ENCODE peak calls at places on chromosomes 7 and 10, in eight cellular contexts. M is body of pancreas, R is fibroblast of pulmonary artery, W is fibroblast of lung, E is RWPE1, P is HFFc6, Q is MM.1S, C is right atrium auricular region. X is an unnamed sample.

GRCh38 chr10:9615179-9615578 is 1402.5 kb upstream of the CELF2 start:
- DNase-seq in C (no peak), Q (no peak), M (no peak), W (no peak), R (no peak), E (no peak), P (no peak), X (no peak)

GRCh38 chr7:69123003-69123402 is 475.3 kb upstream of the AUTS2 start:
- DNase-seq in R (no peak), C (no peak), W (no peak), E (no peak), Q (no peak), P (no peak), M (no peak), X (no peak)

GRCh38 chr7:46558482-46559193 is 637.6 kb upstream of the IGFBP3 start:
- DNase-seq in R (peak), M (no peak), P (peak), Q (no peak), C (no peak), E (no peak), W (peak), X (no peak)

GRCh38 chr7:139159900-139160675 is 50.6 kb upstream of the ZC3HAV1 start:
- DNase-seq in Q (no peak), P (peak), W (peak), C (no peak), M (no peak), R (peak), E (no peak), X (no peak)

GRCh38 chr10:30455816-30456215 is 21.8 kb downstream of the MAP3K8 start:
- DNase-seq in M (no peak), E (no peak), P (no peak), R (no peak), Q (peak), W (no peak), C (no peak), X (no peak)

GRCh38 chr7:132220060-132220459 is 356.2 kb downstream of the PLXNA4 start:
- DNase-seq in R (no peak), C (no peak), M (no peak), P (no peak), E (no peak), W (no peak), Q (no peak), X (no peak)

GRCh38 chr10:30637881-30638467 is 8.4 kb upstream of the LYZL2 start:
- DNase-seq in E (peak), P (peak), W (peak), R (peak), Q (no peak), M (no peak), C (no peak), X (no peak)

GRCh38 chr7:137890449-137890916 is 43.7 kb upstream of the DGKI start:
- DNase-seq in E (no peak), C (no peak), W (no peak), R (no peak), Q (no peak), P (no peak), M (no peak), X (no peak)

GRCh38 chr10:65320256-65321026 is 1605.4 kb upstream of the LRRTM3 start:
- DNase-seq in E (no peak), P (no peak), Q (no peak), W (no peak), C (no peak), R (peak), M (no peak), X (no peak)

GRCh38 chr10:5551531-5552375 is 27.0 kb downstream of the CALML3 start:
- DNase-seq in C (no peak), E (peak), W (no peak), R (no peak), Q (peak), M (no peak), P (no peak), X (peak)

GRCh38 chr10:104842704-104843103 is 201.6 kb downstream of the SORCS3 start:
- DNase-seq in P (no peak), M (no peak), E (no peak), C (no peak), W (no peak), Q (no peak), R (no peak), X (no peak)

GRCh38 chr10:91665842-91666241 is 33.0 kb upstream of the PPP1R3C start:
- DNase-seq in R (peak), M (no peak), E (no peak), P (peak), C (no peak), W (peak), Q (no peak), X (no peak)

GRCh38 chr10:93065675-93066543 is 5.3 kb downstream of the CYP26C1 start:
- DNase-seq in M (no peak), Q (no peak), R (no peak), W (no peak), E (no peak), C (peak), P (no peak), X (peak)

GRCh38 chr10:62264702-62265436 is 3.8 kb downstream of the RTKN2 start:
- DNase-seq in W (peak), E (peak), P (peak), Q (peak), R (peak), M (peak), C (no peak), X (peak)

GRCh38 chr7:116208919-116209318 is 1.4 kb upstream of the TES start:
- DNase-seq in P (no peak), W (no peak), R (no peak), M (no peak), C (no peak), Q (no peak), E (no peak), X (no peak)

GRCh38 chr10:19876570-19876969 is 60.3 kb downstream of the PLXDC2 start:
- DNase-seq in E (no peak), Q (no peak), P (no peak), M (no peak), R (no peak), W (no peak), C (no peak), X (no peak)

GRCh38 chr7:134587736-134588135 is 38.8 kb downstream of the AKR1B15 start:
- DNase-seq in E (no peak), W (no peak), M (no peak), Q (no peak), R (peak), P (no peak), C (no peak), X (no peak)

GRCh38 chr7:46900312-46901263 is 681.3 kb downstream of the TNS3 start:
- DNase-seq in P (peak), M (no peak), W (peak), C (no peak), R (peak), E (no peak), Q (no peak), X (no peak)

GRCh38 chr7:51060536-51060935 is 256.1 kb downstream of the COBL start:
- DNase-seq in E (no peak), R (no peak), P (no peak), M (no peak), C (peak), Q (no peak), W (no peak), X (no peak)

GRCh38 chr10:104328916-104329710 is 9.2 kb downstream of the ITPRIP start:
- DNase-seq in W (peak), P (peak), E (peak), Q (no peak), R (peak), C (no peak), M (peak), X (no peak)

GRCh38 chr7:23969443-23969842 is 259.4 kb downstream of the STK31 start:
- DNase-seq in P (no peak), Q (no peak), R (no peak), M (no peak), E (no peak), W (no peak), C (no peak), X (no peak)

GRCh38 chr10:17418249-17418648 is 36.1 kb downstream of the ST8SIA6 start:
- DNase-seq in Q (no peak), W (peak), C (no peak), R (peak), P (no peak), M (peak), E (no peak), X (no peak)

GRCh38 chr10:77160679-77161078 is 476.9 kb downstream of the KCNMA1 start:
- DNase-seq in Q (no peak), P (peak), M (no peak), R (peak), E (peak), C (no peak), W (peak), X (no peak)

GRCh38 chr7:118327179-118327578 is 102.7 kb downstream of the ANKRD7 start:
- DNase-seq in Q (no peak), M (no peak), W (no peak), E (no peak), P (no peak), C (no peak), R (no peak), X (no peak)

GRCh38 chr7:88091988-88092675 is 127.7 kb downstream of the SRI start:
- DNase-seq in Q (no peak), W (no peak), P (no peak), M (no peak), R (no peak), C (no peak), E (no peak), X (no peak)

GRCh38 chr10:54130394-54130793 is 670.6 kb downstream of the PCDH15 start:
- DNase-seq in R (no peak), P (no peak), W (no peak), Q (no peak), C (no peak), E (no peak), M (no peak), X (no peak)

GRCh38 chr7:144725070-144725469 is 110.8 kb downstream of the TPK1 start:
- DNase-seq in E (no peak), C (no peak), W (no peak), Q (no peak), P (no peak), R (no peak), M (no peak), X (peak)

GRCh38 chr10:80166581-80167470 is 34.3 kb downstream of the PLAC9 start:
- DNase-seq in Q (no peak), P (no peak), R (no peak), C (no peak), E (no peak), M (no peak), W (no peak), X (no peak)

GRCh38 chr7:141864765-141865447 is 23.6 kb upstream of the PRSS37 start:
- DNase-seq in M (no peak), Q (no peak), W (no peak), C (no peak), R (no peak), P (no peak), E (peak), X (no peak)

GRCh38 chr10:80468002-80468401 is 13.9 kb downstream of the TSPAN14 start:
- DNase-seq in W (no peak), Q (no peak), P (no peak), M (peak), R (peak), E (no peak), C (peak), X (no peak)

GRCh38 chr10:80429521-80429966 is 21.2 kb downstream of the PRXL2A start:
- DNase-seq in R (no peak), E (peak), M (peak), Q (no peak), P (peak), C (no peak), W (no peak), X (no peak)

GRCh38 chr7:105682331-105683070 is 101.2 kb upstream of the EFCAB10 start:
- DNase-seq in P (no peak), R (peak), C (no peak), W (peak), Q (no peak), M (no peak), E (no peak), X (no peak)

GRCh38 chr7:127404282-127405049 is 12.0 kb upstream of the ZNF800 start:
- DNase-seq in W (peak), Q (no peak), C (no peak), P (no peak), R (no peak), M (no peak), E (no peak), X (peak)

GRCh38 chr7:142784096-142784495 is 13.3 kb downstream of the PRSS2 start:
- DNase-seq in Q (peak), C (no peak), W (no peak), R (no peak), P (no peak), E (no peak), M (no peak), X (no peak)

GRCh38 chr7:42143605-42144252 is 93.3 kb downstream of the GLI3 start:
- DNase-seq in M (no peak), P (peak), R (peak), W (no peak), C (no peak), E (no peak), Q (no peak), X (no peak)

GRCh38 chr7:55052081-55052480 is 33.3 kb downstream of the EGFR start:
- DNase-seq in R (peak), Q (no peak), C (no peak), E (peak), W (peak), P (peak), M (no peak), X (no peak)

GRCh38 chr7:129611246-129612111 is at the start of gene NRF1:
- DNase-seq in R (peak), E (peak), P (peak), Q (peak), C (peak), M (peak), W (peak), X (peak)

GRCh38 chr10:89478085-89478738 is 57.2 kb downstream of the SLC16A12 start:
- DNase-seq in M (no peak), E (no peak), P (no peak), W (no peak), R (no peak), Q (peak), C (no peak), X (peak)
- TF ChIP-seq CTCF in M (no peak), E (no peak), P (no peak), W (no peak), R (no peak), Q (no peak), C (no peak), X (no peak)

DNA sequence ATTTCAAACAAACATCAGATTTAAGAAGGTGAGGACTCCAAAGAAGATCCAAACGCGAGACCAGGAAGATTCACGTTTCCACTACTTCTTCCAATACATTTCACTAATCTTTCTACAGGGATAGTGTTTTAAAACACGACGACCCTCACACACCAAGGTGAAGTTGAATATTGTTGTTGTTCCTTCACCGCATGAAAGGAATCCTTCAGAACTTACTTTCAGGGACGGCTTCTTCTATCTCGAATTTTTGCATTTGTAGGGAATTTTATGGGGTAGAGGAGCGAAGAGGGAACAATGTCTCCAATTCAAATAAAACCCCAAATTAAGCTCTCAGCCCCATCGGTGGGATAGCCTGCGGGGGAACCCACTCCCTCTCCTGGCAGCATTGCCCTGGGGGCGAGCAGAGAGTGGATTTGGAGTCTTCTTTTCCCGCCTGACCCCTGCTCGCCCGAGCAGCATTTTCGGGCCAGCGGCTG is 1.5 kb upstream of the GATA3 start:
- DNase-seq in M (no peak), E (no peak), R (no peak), Q (no peak), W (no peak), P (no peak), C (no peak), X (no peak)
- TF ChIP-seq CTCF in M (peak), E (no peak), R (no peak), Q (peak), W (peak), P (no peak), C (peak), X (no peak)

GRCh38 chr7:74364061-74364460 is 74.9 kb downstream of the CLIP2 start:
- DNase-seq in R (no peak), C (no peak), P (peak), W (no peak), Q (no peak), M (no peak), E (no peak), X (no peak)
- TF ChIP-seq CTCF in R (peak), C (no peak), P (peak), W (no peak), Q (peak), M (no peak), E (no peak), X (no peak)

GRCh38 chr10:69693886-69694285 is 63.8 kb downstream of the FAM241B start:
- DNase-seq in Q (no peak), M (no peak), W (no peak), P (no peak), R (no peak), C (no peak), E (no peak), X (no peak)

GRCh38 chr10:69697006-69697405 is 67.0 kb downstream of the FAM241B start:
- DNase-seq in C (no peak), Q (no peak), P (no peak), E (no peak), M (no peak), W (no peak), R (no peak), X (no peak)

GRCh38 chr10:69692891-69693290 is 62.8 kb downstream of the FAM241B start:
- DNase-seq in Q (no peak), E (no peak), R (no peak), P (no peak), M (no peak), W (no peak), C (no peak), X (no peak)

DNA sequence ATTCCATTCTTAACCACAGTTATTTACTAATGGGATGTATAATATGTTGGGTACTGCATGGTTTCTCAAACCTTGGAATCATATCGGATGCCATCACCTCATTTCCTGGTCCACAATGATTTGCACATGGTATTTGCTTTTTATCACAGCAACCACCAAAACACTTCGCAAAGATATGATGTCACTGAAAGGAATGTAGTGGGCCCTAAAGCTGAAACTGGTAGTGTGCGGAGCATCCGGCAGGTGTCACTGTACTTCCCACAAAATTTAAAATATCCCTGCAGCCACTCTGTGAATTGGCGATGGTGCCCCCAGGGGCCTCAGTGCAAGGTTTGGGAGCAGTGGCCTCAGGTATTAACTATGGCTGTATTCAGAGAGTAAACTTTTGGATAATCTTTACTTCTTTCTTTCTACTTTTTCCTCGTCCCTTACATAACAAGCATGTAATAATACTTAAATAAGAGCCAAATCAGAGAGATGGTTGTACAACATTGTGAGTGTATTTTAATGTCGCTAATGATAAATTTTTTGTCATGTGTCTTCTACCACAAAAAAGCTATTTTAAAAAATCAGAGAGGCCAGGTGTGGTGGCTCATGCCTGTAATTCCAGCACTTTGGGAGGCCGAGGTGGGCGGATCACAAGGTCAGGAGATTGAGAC is 66.2 kb downstream of the FAM241B start:
- DNase-seq in R (peak), C (no peak), Q (peak), W (peak), E (peak), M (peak), P (peak), X (no peak)
- TF ChIP-seq CTCF in R (peak), C (peak), Q (peak), W (peak), E (peak), M (peak), P (peak), X (peak)

GRCh38 chr10:132571565-132572544 is 34.3 kb downstream of the INPP5A start:
- DNase-seq in Q (peak), C (no peak), R (peak), E (peak), M (peak), P (peak), W (peak), X (peak)
- TF ChIP-seq CTCF in Q (peak), C (no peak), R (no peak), E (no peak), M (no peak), P (peak), W (no peak), X (no peak)